ENCODE peak calls at places on chromosome 12, in six cellular contexts. C, T, G, W, O and L are unnamed samples.

GRCh38 chr12:65430571-65431306 is 152.3 kb downstream of the MSRB3 start:
- DNase-seq in T (no peak), C (no peak), O (no peak), W (no peak), G (peak; percentile 10), L (no peak)

GRCh38 chr12:87760943-87761342 is 268.3 kb downstream of the C12orf50 start:
- DNase-seq in C (no peak), W (no peak), G (no peak), O (no peak), T (no peak), L (no peak)

GRCh38 chr12:92628476-92628875 is 74.3 kb upstream of the PLEKHG7 start:
- DNase-seq in G (no peak), T (no peak), W (no peak), C (no peak), O (no peak), L (no peak)

GRCh38 chr12:52687527-52688385 is 7.5 kb upstream of the KRT1 start:
- DNase-seq in O (no peak), T (no peak), W (no peak), G (no peak), C (no peak), L (no peak)

GRCh38 chr12:101854747-101855146 is 22.6 kb upstream of the DRAM1 start:
- DNase-seq in G (no peak), C (no peak), O (no peak), W (no peak), T (no peak), L (no peak)

GRCh38 chr12:47356129-47356622 is 276.4 kb upstream of the AMIGO2 start:
- DNase-seq in O (no peak), C (no peak), W (peak; percentile 44), T (peak; percentile 9), G (no peak), L (no peak)

GRCh38 chr12:50187084-50187900 is 20.1 kb upstream of the CERS5 start:
- DNase-seq in O (no peak), C (no peak), G (no peak), T (no peak), W (peak; percentile 47), L (no peak)

GRCh38 chr12:64609543-64610091 is 678 bp upstream of the RASSF3 start:
- DNase-seq in G (no peak), C (no peak), O (no peak), T (no peak), W (no peak), L (no peak)

GRCh38 chr12:113803829-113804140 is 162.3 kb downstream of the RBM19 start:
- DNase-seq in C (no peak), T (no peak), G (no peak), W (no peak), O (no peak), L (no peak)

GRCh38 chr12:50618864-50619609 is 114.3 kb downstream of the DIP2B start:
- DNase-seq in G (no peak), T (no peak), C (no peak), O (no peak), W (no peak), L (no peak)

GRCh38 chr12:14858513-14858912 is 15.2 kb upstream of the ART4 start:
- DNase-seq in W (no peak), C (no peak), G (no peak), T (no peak), O (no peak), L (no peak)

GRCh38 chr12:101925352-101925751 is 48.0 kb downstream of the DRAM1 start:
- DNase-seq in O (no peak), C (no peak), G (no peak), W (no peak), T (no peak), L (no peak)

GRCh38 chr12:49580572-49581535 is 12.9 kb upstream of the MCRS1 start:
- DNase-seq in O (peak; percentile 77), C (peak; percentile 75), G (peak; percentile 83), T (peak; percentile 54), W (no peak), L (peak; percentile 59)

GRCh38 chr12:62372134-62372533 is 94.5 kb upstream of the MON2 start:
- DNase-seq in C (no peak), W (no peak), O (no peak), G (no peak), T (no peak), L (no peak)

GRCh38 chr12:105485321-105485910 is 154.9 kb downstream of the C12orf75 start:
- DNase-seq in W (no peak), G (no peak), T (no peak), C (no peak), O (no peak), L (no peak)

DNA sequence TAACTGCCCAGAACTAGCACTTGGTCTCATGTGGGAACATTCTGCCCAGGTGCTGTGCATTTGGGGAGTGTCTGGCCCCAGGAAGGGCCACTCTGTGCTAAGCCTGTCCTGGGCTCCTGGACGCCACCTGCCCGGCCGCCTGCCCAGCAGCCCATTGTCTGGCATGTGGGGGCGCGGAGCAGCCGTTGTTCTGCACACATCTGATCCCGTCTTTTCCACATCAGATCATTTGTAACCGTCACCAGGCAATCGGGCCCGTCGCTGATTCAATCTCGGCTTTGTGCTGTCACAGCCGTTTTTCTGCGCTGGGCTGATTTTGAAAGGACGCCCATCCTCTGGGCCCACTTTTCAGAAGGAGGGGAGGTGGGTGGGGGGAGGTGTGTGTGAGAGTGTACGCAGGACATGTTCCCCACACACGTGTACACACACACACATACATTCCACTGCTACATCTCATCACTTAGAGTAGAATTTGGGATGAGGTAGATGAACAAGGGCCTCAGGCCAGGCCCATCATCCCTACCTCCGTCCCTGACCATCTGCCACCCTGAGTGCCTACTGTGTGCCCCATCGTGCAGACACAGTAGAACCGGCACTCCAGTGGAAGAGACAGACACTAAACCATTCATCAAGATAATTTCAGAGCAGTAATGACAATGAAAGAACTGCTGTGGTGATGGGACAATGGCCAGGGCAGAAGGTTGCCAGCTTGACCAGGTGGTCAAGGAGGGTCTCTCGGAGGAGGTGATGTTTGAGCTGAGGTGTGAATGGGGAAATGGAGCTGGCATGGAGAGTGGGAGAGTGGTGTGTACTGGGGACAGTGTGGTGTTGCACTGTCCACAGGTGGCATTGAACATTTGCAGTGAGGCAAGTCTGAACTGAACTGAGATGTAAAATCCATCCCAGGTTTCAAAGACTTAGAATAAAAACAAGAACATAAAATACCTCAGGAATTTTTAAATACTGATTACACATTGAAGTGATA is 19.0 kb downstream of the FAM222A start:
- DNase-seq in W (no peak), C (no peak), G (no peak), O (no peak), T (no peak), L (no peak)
- TF ChIP-seq TAF1 in W (no peak), C (no peak), G (no peak), O (no peak), T (no peak), L (no peak)

GRCh38 chr12:111846016-111846415 is 4.0 kb downstream of the MAPKAPK5 start:
- DNase-seq in W (no peak), O (no peak), T (no peak), C (no peak), G (no peak), L (no peak)

GRCh38 chr12:111850526-111850925 is 8.5 kb downstream of the MAPKAPK5 start:
- DNase-seq in G (no peak), W (no peak), C (no peak), T (no peak), O (no peak), L (no peak)
- TF ChIP-seq POLR2A in G (no peak), W (no peak), C (no peak), T (no peak), O (no peak), L (no peak)

DNA sequence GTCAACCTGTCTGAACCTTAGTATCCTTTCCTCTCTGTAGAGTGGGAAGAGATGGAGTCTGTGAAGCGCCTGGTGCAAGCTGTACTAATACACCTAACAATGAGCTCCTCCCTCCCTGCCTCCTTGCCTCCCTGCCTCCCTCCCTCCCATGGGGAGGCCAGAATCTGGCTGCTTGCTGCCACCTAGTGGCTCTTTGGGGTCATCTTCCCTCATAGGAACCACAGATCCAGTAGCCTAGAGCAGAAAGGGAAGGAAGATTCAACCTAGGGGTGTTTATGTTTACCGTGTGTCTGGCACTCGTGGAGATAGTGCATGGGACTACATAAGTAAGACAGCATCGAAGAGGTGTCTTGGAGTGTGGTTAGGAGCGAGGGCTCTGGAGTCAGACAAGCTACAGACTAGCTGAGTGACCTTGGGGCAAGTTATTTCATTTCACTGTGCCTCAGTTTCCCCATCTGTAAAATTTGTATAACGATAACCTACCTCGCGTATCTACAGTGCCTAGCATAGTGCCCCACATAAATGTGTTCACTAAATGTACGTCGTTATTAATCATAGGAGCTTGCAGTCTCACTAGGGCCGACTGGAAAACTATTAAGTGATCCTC is 35.5 kb upstream of the TSPAN9 start:
- DNase-seq in O (peak; percentile 34), C (peak; percentile 78), W (peak; percentile 15), T (peak; percentile 86), G (peak; percentile 81), L (peak; percentile 77)
- TF ChIP-seq TAF1 in O (no peak), C (no peak), W (no peak), T (no peak), G (no peak), L (no peak)

GRCh38 chr12:93759512-93760081 is 82.4 kb downstream of the CRADD start:
- DNase-seq in C (no peak), W (no peak), O (no peak), G (peak; percentile 66), T (no peak), L (no peak)

GRCh38 chr12:93763746-93764147 is 86.6 kb downstream of the CRADD start:
- DNase-seq in C (no peak), W (no peak), O (no peak), T (no peak), G (no peak), L (no peak)

GRCh38 chr12:93762059-93762719 is 85.0 kb downstream of the CRADD start:
- DNase-seq in T (no peak), G (no peak), C (no peak), O (no peak), W (no peak), L (no peak)

GRCh38 chr12:93760275-93760875 is 83.2 kb downstream of the CRADD start:
- DNase-seq in T (no peak), O (no peak), G (no peak), C (no peak), W (no peak), L (no peak)

GRCh38 chr12:93762912-93763311 is 85.7 kb downstream of the CRADD start:
- DNase-seq in T (no peak), C (no peak), G (no peak), O (no peak), W (no peak), L (no peak)
- TF ChIP-seq POLR2A in T (no peak), C (no peak), G (no peak), O (no peak), W (no peak), L (no peak)

GRCh38 chr12:109763201-109763841 is 49.7 kb downstream of the FAM222A start:
- DNase-seq in C (no peak), O (no peak), G (no peak), W (no peak), T (no peak), L (no peak)
- TF ChIP-seq TAF1 in C (no peak), O (no peak), G (no peak), W (no peak), T (no peak), L (no peak)

DNA sequence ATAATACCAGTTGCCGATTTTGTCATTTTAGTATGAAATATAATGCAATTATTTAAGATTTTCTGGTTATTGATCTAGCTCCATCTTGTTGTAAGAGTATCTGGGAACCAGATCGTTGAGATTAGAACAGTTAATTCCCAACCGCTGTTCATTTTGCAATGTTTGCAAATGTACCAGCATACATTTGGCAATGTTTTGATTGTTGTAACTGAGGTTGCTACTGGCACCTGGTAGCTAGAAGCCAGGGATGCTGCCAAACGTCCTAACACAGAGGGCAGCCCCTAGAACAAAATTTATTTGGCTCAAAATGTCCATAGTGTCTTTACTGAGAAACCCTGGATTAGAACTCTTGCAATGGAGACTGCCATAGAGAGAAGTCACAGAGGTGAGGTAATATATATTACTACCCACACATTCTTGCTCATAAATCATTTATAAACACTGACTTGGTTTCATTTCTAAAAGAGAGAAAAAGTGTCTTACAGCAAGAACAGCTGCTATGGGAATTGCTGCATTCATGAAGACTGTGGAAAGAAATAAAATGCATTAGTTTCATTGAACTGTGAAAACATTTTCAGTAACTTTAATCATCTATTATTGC is 46.3 kb downstream of the ABCC9 start:
- DNase-seq in G (no peak), W (no peak), C (no peak), O (no peak), T (no peak), L (no peak)
- TF ChIP-seq POLR2A in G (no peak), W (no peak), C (no peak), O (no peak), T (no peak), L (no peak)